ENCODE peak calls at places on chromosomes 16 and 17, in five cellular contexts. D is globus pallidus; B is effector CD4-positive, alpha-beta T cell; T is activated T-cell treated with anti-CD3 and anti-CD28 coated beads, Interleukin-2, amount 50 U/mL, for 72 hours; O is GM12865. F is an unnamed sample.
A peak's percentile ranks its signal among the peaks of the same experiment; 100 is the strongest.

GRCh38 chr17:49918591-49918990 is 50.4 kb upstream of the DLX4 start:
- DNase-seq in D (no peak), B (no peak), T (no peak), O (no peak), F (no peak)

GRCh38 chr16:87028481-87029320 is 288.5 kb downstream of the C16orf95 start:
- DNase-seq in D (no peak), B (no peak), T (no peak), O (no peak), F (no peak)

GRCh38 chr16:88623858-88624257 is 14.5 kb upstream of the IL17C start:
- DNase-seq in D (no peak), B (no peak), T (no peak), O (no peak), F (no peak)

GRCh38 chr16:9311303-9311954 is 220.0 kb downstream of the HAPSTR1 start:
- DNase-seq in D (peak; percentile 56), B (no peak), T (no peak), O (no peak), F (peak; percentile 86)

GRCh38 chr17:19460695-19461094 is 49.7 kb downstream of the RNF112 start:
- DNase-seq in D (peak; percentile 83), B (no peak), T (no peak), O (no peak), F (no peak)

GRCh38 chr17:74387365-74388218 is 20.3 kb downstream of the GPR142 start:
- DNase-seq in D (no peak), B (no peak), T (no peak), O (no peak), F (no peak)

GRCh38 chr17:50047488-50048126 is 8.3 kb upstream of the ITGA3 start:
- DNase-seq in D (no peak), B (no peak), T (peak; percentile 38), O (no peak), F (peak; percentile 48)

GRCh38 chr16:56353054-56353921 is 72.1 kb downstream of the AMFR start:
- DNase-seq in D (no peak), B (no peak), T (no peak), O (no peak), F (no peak)

GRCh38 chr16:69579783-69580182 is 14.0 kb downstream of the NFAT5 start:
- DNase-seq in D (no peak), B (no peak), T (no peak), O (no peak), F (no peak)

GRCh38 chr16:4109250-4109736 is 6.9 kb downstream of the ADCY9 start:
- DNase-seq in D (no peak), B (no peak), T (no peak), O (no peak), F (no peak)

GRCh38 chr16:86128246-86128645 is 229.3 kb downstream of the IRF8 start:
- DNase-seq in D (no peak), B (no peak), T (no peak), O (no peak), F (no peak)

GRCh38 chr17:74403512-74404137 is 28.3 kb upstream of the GPRC5C start:
- DNase-seq in D (no peak), B (no peak), T (no peak), O (no peak), F (no peak)

GRCh38 chr16:56946767-56947603 is 14.8 kb upstream of the CETP start:
- DNase-seq in D (no peak), B (no peak), T (no peak), O (peak; percentile 39), F (no peak)

GRCh38 chr17:41910701-41911391 is 7.9 kb downstream of the ACLY start:
- DNase-seq in D (no peak), B (no peak), T (no peak), O (no peak), F (no peak)